ENCODE peak calls at places on chromosomes 7 and 10, in five cellular contexts. W is heart left ventricle, V is A549, J is cardiac muscle cell, N is kidney. Y is an unnamed sample. For H3K4me1, the result is how much of the 10 kb centered on the place peaks cover.

GRCh38 chr10:23013581-23014335 is 81.6 kb upstream of the MSRB2 start:
- DNase-seq in W (no peak), V (no peak), J (no peak), N (no peak), Y (no peak)

GRCh38 chr7:223118-223800 is 30.9 kb downstream of the FAM20C start:
- DNase-seq in W (no peak), V (no peak), J (no peak), N (no peak), Y (peak)

GRCh38 chr10:100988166-100988565 is 823 bp downstream of the TWNK start:
- DNase-seq in W (no peak), V (no peak), J (no peak), N (peak), Y (no peak)

GRCh38 chr10:8513155-8514147 is 459.0 kb downstream of the GATA3 start:
- DNase-seq in W (no peak), V (no peak), J (no peak), N (peak), Y (no peak)

GRCh38 chr10:118615888-118616287 is 20.4 kb upstream of the PRLHR start:
- DNase-seq in W (no peak), V (no peak), J (no peak), N (no peak), Y (no peak)

GRCh38 chr7:43028106-43028505 is 84.3 kb upstream of the HECW1 start:
- DNase-seq in W (no peak), V (no peak), J (no peak), N (no peak), Y (no peak)

GRCh38 chr10:33618196-33618595 is 283.7 kb upstream of the NRP1 start:
- DNase-seq in W (no peak), V (no peak), J (no peak), N (no peak), Y (no peak)

GRCh38 chr10:121900443-121901174 is 27.2 kb downstream of the ATE1 start:
- DNase-seq in W (no peak), V (peak), J (peak), N (no peak), Y (peak)

GRCh38 chr7:27678617-27679260 is 16.1 kb upstream of the HIBADH start:
- DNase-seq in W (no peak), V (peak), J (no peak), N (no peak), Y (no peak)

GRCh38 chr7:104986623-104987259 is 27.3 kb upstream of the KMT2E start:
- DNase-seq in W (no peak), V (no peak), J (no peak), N (no peak), Y (no peak)

GRCh38 chr7:130917669-130918128 is 183.7 kb upstream of the KLF14 start:
- DNase-seq in W (no peak), V (peak), J (no peak), N (no peak), Y (no peak)

GRCh38 chr10:100482181-100482833 is 19.5 kb downstream of the WNT8B start:
- DNase-seq in W (peak), V (peak), J (peak), N (peak), Y (peak)

GRCh38 chr7:159036916-159037605 is 107.6 kb downstream of the VIPR2 start:
- DNase-seq in W (no peak), V (no peak), J (no peak), N (no peak), Y (no peak)

GRCh38 chr7:70570029-70570428 is 561.9 kb upstream of the GALNT17 start:
- DNase-seq in W (no peak), V (no peak), J (no peak), N (no peak), Y (no peak)

GRCh38 chr7:96640054-96640453 is 69.6 kb downstream of the SEM1 start:
- DNase-seq in W (no peak), V (no peak), J (no peak), N (no peak), Y (no peak)

GRCh38 chr7:28179081-28180030 is 1.2 kb downstream of the JAZF1 start:
- DNase-seq in W (peak), V (peak), J (peak), N (peak), Y (peak)

GRCh38 chr7:95096123-95096395 is 188.7 kb downstream of the PPP1R9A start:
- DNase-seq in W (no peak), V (no peak), J (no peak), N (no peak), Y (no peak)

GRCh38 chr10:85668522-85668921 is 698.1 kb downstream of the GRID1 start:
- DNase-seq in W (no peak), V (no peak), J (no peak), N (no peak), Y (no peak)

GRCh38 chr10:73096041-73096451 is 620 bp downstream of the P4HA1 start:
- DNase-seq in W (peak), V (peak), J (peak), N (peak), Y (peak)

GRCh38 chr7:12256025-12256570 is 45.0 kb downstream of the TMEM106B start:
- DNase-seq in W (no peak), V (peak), J (no peak), N (no peak), Y (no peak)

GRCh38 chr7:121002755-121003114 is 14.2 kb downstream of the CPED1 start:
- DNase-seq in W (no peak), V (no peak), J (no peak), N (no peak), Y (no peak)

GRCh38 chr7:105617280-105618015 is 36.2 kb upstream of the EFCAB10 start:
- DNase-seq in W (no peak), V (no peak), J (peak), N (no peak), Y (no peak)

GRCh38 chr10:316390-316789 is 181.1 kb downstream of the ZMYND11 start:
- DNase-seq in W (no peak), V (no peak), J (no peak), N (no peak), Y (no peak)

GRCh38 chr7:96414931-96415292 is 93.0 kb upstream of the SLC25A13 start:
- DNase-seq in W (no peak), V (peak), J (peak), N (no peak), Y (peak)

GRCh38 chr10:14345262-14345661 is 14.5 kb upstream of the FRMD4A start:
- DNase-seq in W (no peak), V (no peak), J (no peak), N (no peak), Y (no peak)

GRCh38 chr10:3494131-3494878 is 290.7 kb downstream of the KLF6 start:
- DNase-seq in W (peak), V (no peak), J (no peak), N (no peak), Y (no peak)

GRCh38 chr10:43596546-43596945 is 9.7 kb upstream of the ZNF485 start:
- DNase-seq in W (no peak), V (no peak), J (no peak), N (no peak), Y (no peak)

GRCh38 chr10:124671486-124672075 is 72.6 kb downstream of the FAM53B start:
- DNase-seq in W (peak), V (peak), J (no peak), N (peak), Y (peak)

GRCh38 chr7:90965211-90965610 is 299.0 kb upstream of the FZD1 start:
- DNase-seq in W (no peak), V (no peak), J (no peak), N (no peak), Y (no peak)

GRCh38 chr10:71736570-71737355 is 17.2 kb upstream of the C10orf105 start:
- DNase-seq in W (no peak), V (no peak), J (no peak), N (no peak), Y (no peak)

GRCh38 chr10:65419629-65420028 is 1506.2 kb upstream of the LRRTM3 start:
- DNase-seq in W (no peak), V (peak), J (no peak), N (no peak), Y (no peak)
- H3K27ac ChIP-seq in W (no peak), V (peak), J (no peak), N (no peak), Y (no peak)

GRCh38 chr7:50504646-50505546 is 54.7 kb upstream of the FIGNL1 start:
- DNase-seq in W (no peak), V (no peak), J (no peak), N (no peak), Y (no peak)

GRCh38 chr7:50499092-50499491 is 48.9 kb upstream of the FIGNL1 start:
- DNase-seq in W (no peak), V (no peak), J (no peak), N (no peak), Y (no peak)

GRCh38 chr7:50502947-50503346 is 52.8 kb upstream of the FIGNL1 start:
- DNase-seq in W (no peak), V (no peak), J (no peak), N (no peak), Y (no peak)

GRCh38 chr7:50505553-50505952 is 55.4 kb upstream of the FIGNL1 start:
- DNase-seq in W (no peak), V (no peak), J (no peak), N (no peak), Y (no peak)

GRCh38 chr7:50502001-50502684 is 52.0 kb upstream of the FIGNL1 start:
- DNase-seq in W (peak), V (peak), J (no peak), N (peak), Y (peak)
- H3K4me3 ChIP-seq in W (no peak), V (no peak), J (no peak), N (no peak), Y (no peak)

GRCh38 chr10:79153753-79154152 is 85.0 kb downstream of the ZMIZ1 start:
- DNase-seq in W (peak), V (no peak), J (no peak), N (no peak), Y (peak)

GRCh38 chr10:79155301-79156081 is 86.7 kb downstream of the ZMIZ1 start:
- DNase-seq in W (no peak), V (no peak), J (no peak), N (no peak), Y (peak)

GRCh38 chr10:79149662-79150443 is 81.1 kb downstream of the ZMIZ1 start:
- DNase-seq in W (peak), V (peak), J (no peak), N (peak), Y (peak)

GRCh38 chr10:79150444-79150754 is 81.6 kb downstream of the ZMIZ1 start:
- DNase-seq in W (no peak), V (no peak), J (no peak), N (no peak), Y (no peak)

DNA sequence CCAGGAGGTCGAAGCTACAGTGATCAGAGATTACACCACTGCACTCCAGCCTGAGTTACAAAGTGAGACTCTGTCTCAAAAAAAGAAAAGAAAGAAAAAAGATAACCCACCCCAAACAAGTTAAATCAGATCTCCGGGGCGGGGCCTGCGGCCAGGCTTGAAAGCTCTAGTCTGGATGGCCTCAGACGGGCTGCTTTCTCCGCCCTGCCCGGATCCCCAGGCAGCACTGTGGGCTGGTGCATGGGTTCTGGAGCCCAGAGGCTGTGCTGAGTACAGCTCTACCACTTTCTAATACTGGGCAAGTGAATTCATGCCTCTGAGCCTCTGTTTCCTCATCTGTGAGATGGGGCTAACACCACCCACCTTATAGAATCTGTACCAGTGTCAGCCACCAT is 83.7 kb downstream of the ZMIZ1 start:
- DNase-seq in W (no peak), V (no peak), J (no peak), N (no peak), Y (no peak)
- H3K4me1 ChIP-seq in W (half or more), V (half or more), J (under half), N (half or more), Y (half or more)

GRCh38 chr10:76769587-76769986 is 868.0 kb downstream of the KCNMA1 start:
- DNase-seq in W (no peak), V (no peak), J (no peak), N (no peak), Y (no peak)
- H3K27ac ChIP-seq in W (no peak), V (no peak), J (no peak), N (no peak), Y (no peak)

GRCh38 chr10:97039538-97040247 is 146.1 kb downstream of the SLIT1 start:
- DNase-seq in W (no peak), V (no peak), J (no peak), N (no peak), Y (no peak)

GRCh38 chr10:97038688-97039087 is 147.1 kb downstream of the SLIT1 start:
- DNase-seq in W (no peak), V (no peak), J (no peak), N (no peak), Y (no peak)

GRCh38 chr10:97034958-97035769 is 150.6 kb downstream of the SLIT1 start:
- DNase-seq in W (no peak), V (no peak), J (no peak), N (no peak), Y (no peak)

GRCh38 chr10:97040248-97040584 is 145.5 kb downstream of the SLIT1 start:
- DNase-seq in W (no peak), V (no peak), J (no peak), N (no peak), Y (no peak)

GRCh38 chr10:97037365-97038361 is 148.1 kb downstream of the SLIT1 start:
- DNase-seq in W (peak), V (peak), J (peak), N (peak), Y (peak)
- H3K4me3 ChIP-seq in W (peak), V (peak), J (no peak), N (peak), Y (peak)

GRCh38 chr7:99108615-99109014 is 35.3 kb downstream of the SMURF1 start:
- DNase-seq in W (no peak), V (no peak), J (no peak), N (no peak), Y (no peak)
- H3K4me1 ChIP-seq in W (under half), V (half or more), J (under half), N (under half), Y (half or more)

Y was measured in heart right ventricle.